ENCODE peak calls at places on chromosomes 3 and 15, in seven cellular contexts. S is omental fat pad; C is KBM-7; H is osteocyte; N is effector CD4-positive, alpha-beta T cell; I is stimulated activated effector memory CD8-positive, alpha-beta T cell treated with anti-CD3 and anti-CD28 coated beads, Interleukin-12 subunit alpha, Interleukin-12 subunit beta, amount 100 ng/mL, for 72 hours; Q is ELR. R is an unnamed sample.

GRCh38 chr3:113637756-113638155 is 58.7 kb downstream of the USF3 start:
- DNase-seq in N (no peak), H (no peak), S (no peak), I (no peak), Q (no peak), C (no peak), R (no peak)

GRCh38 chr15:43186003-43186353 is 775 bp downstream of the CCNDBP1 start:
- DNase-seq in I (no peak), Q (peak; percentile 39), H (no peak), N (no peak), C (no peak), S (no peak), R (no peak)

GRCh38 chr3:23508464-23508863 is 297.3 kb upstream of the UBE2E1 start:
- DNase-seq in N (no peak), I (no peak), S (no peak), C (no peak), H (no peak), Q (no peak), R (no peak)

GRCh38 chr3:182792901-182793662 is at the start of gene ATP11B:
- DNase-seq in H (no peak), I (peak; percentile 81), S (peak; percentile 29), N (peak; percentile 75), C (peak; percentile 73), Q (peak; percentile 76), R (no peak)

GRCh38 chr3:120218981-120219380 is 66.0 kb downstream of the GPR156 start:
- DNase-seq in C (no peak), I (no peak), Q (peak; percentile 44), S (no peak), H (no peak), N (no peak), R (no peak)

GRCh38 chr15:57153140-57153539 is 223.2 kb upstream of the CGNL1 start:
- DNase-seq in H (no peak), N (no peak), I (no peak), C (no peak), Q (peak; percentile 62), S (no peak), R (no peak)

GRCh38 chr3:26350853-26351252 is 271.7 kb upstream of the LRRC3B start:
- DNase-seq in Q (no peak), N (no peak), S (no peak), C (no peak), I (no peak), H (no peak), R (no peak)

GRCh38 chr15:39797407-39797806 is 14.8 kb upstream of the FSIP1 start:
- DNase-seq in S (no peak), C (no peak), N (no peak), Q (no peak), H (no peak), I (no peak), R (no peak)

GRCh38 chr15:66948294-66948693 is 117.1 kb upstream of the SMAD3 start:
- DNase-seq in Q (peak; percentile 71), H (no peak), C (no peak), S (no peak), I (no peak), N (no peak), R (no peak)

GRCh38 chr3:151751161-151751560 is 17.4 kb downstream of the AADACL2 start:
- DNase-seq in H (no peak), C (no peak), S (no peak), Q (no peak), I (no peak), N (no peak), R (peak; percentile 41)

GRCh38 chr15:40477703-40478269 is 7.0 kb downstream of the CHST14 start:
- DNase-seq in S (no peak), N (no peak), Q (no peak), I (no peak), C (peak; percentile 38), H (no peak), R (no peak)

GRCh38 chr15:96353931-96354730 is 23.6 kb downstream of the NR2F2 start:
- DNase-seq in C (no peak), I (no peak), H (no peak), N (no peak), S (no peak), Q (peak; percentile 54), R (no peak)

GRCh38 chr15:39592500-39592899 is 11.6 kb downstream of the THBS1 start:
- DNase-seq in I (no peak), S (no peak), Q (peak; percentile 61), N (no peak), H (no peak), C (no peak), R (no peak)

GRCh38 chr15:56831467-56831866 is 87.0 kb upstream of the TCF12 start:
- DNase-seq in Q (no peak), H (no peak), S (no peak), N (no peak), I (no peak), C (no peak), R (no peak)

GRCh38 chr3:180698760-180699270 is 19.5 kb upstream of the CCDC39 start:
- DNase-seq in H (no peak), C (no peak), I (no peak), S (no peak), Q (no peak), N (no peak), R (no peak)

GRCh38 chr3:66856555-66856954 is 141.6 kb upstream of the KBTBD8 start:
- DNase-seq in Q (no peak), S (no peak), N (no peak), I (no peak), H (no peak), C (peak; percentile 16), R (no peak)

GRCh38 chr15:94526071-94526689 is 294.8 kb downstream of the MCTP2 start:
- DNase-seq in Q (no peak), S (no peak), C (peak; percentile 10), I (no peak), N (no peak), H (no peak), R (no peak)

GRCh38 chr3:142267269-142267668 is 41.9 kb upstream of the GK5 start:
- DNase-seq in S (no peak), H (no peak), Q (no peak), C (no peak), I (no peak), N (no peak), R (no peak)

GRCh38 chr3:12070098-12070497 is 65.9 kb downstream of the SYN2 start:
- DNase-seq in H (no peak), C (no peak), N (no peak), I (no peak), Q (no peak), S (no peak), R (no peak)

GRCh38 chr3:157347577-157348303 is 88.9 kb upstream of the PTX3 start:
- DNase-seq in N (no peak), Q (peak; percentile 6), H (no peak), I (no peak), C (no peak), S (no peak), R (no peak)

GRCh38 chr3:184737641-184738518 is 26.0 kb upstream of the MAGEF1 start:
- DNase-seq in H (no peak), N (no peak), Q (peak; percentile 68), I (no peak), S (no peak), C (no peak), R (no peak)

GRCh38 chr15:40346579-40347558 is 4.0 kb upstream of the PHGR1 start:
- DNase-seq in H (no peak), I (no peak), C (no peak), N (no peak), Q (no peak), S (no peak), R (no peak)

GRCh38 chr15:27456807-27457206 is 485.8 kb downstream of the GABRG3 start:
- DNase-seq in C (no peak), N (no peak), H (no peak), I (no peak), Q (no peak), S (no peak), R (no peak)

GRCh38 chr15:25536801-25537310 is 98.0 kb upstream of the UBE3A start:
- DNase-seq in H (no peak), C (no peak), N (no peak), S (no peak), Q (no peak), I (no peak), R (no peak)

GRCh38 chr3:174397848-174398247 is 461.3 kb upstream of the NAALADL2 start:
- DNase-seq in S (no peak), H (no peak), N (no peak), Q (peak; percentile 50), I (no peak), C (peak; percentile 48), R (no peak)

GRCh38 chr3:165778456-165778855 is 58.8 kb downstream of the BCHE start:
- DNase-seq in S (no peak), C (no peak), N (no peak), I (no peak), H (no peak), Q (peak; percentile 27), R (no peak)

GRCh38 chr3:134687642-134688041 is 36.8 kb upstream of the KY start:
- DNase-seq in I (no peak), H (no peak), N (no peak), Q (no peak), S (no peak), C (no peak), R (no peak)

GRCh38 chr3:47513125-47513929 is at the start of gene ELP6:
- DNase-seq in Q (peak; percentile 95), H (peak; percentile 99), I (peak; percentile 95), C (peak; percentile 97), S (peak; percentile 89), N (peak; percentile 97), R (peak; percentile 89)

GRCh38 chr3:45870099-45870498 is 16.2 kb upstream of the CCR9 start:
- DNase-seq in Q (no peak), H (no peak), I (no peak), C (no peak), S (no peak), N (peak; percentile 57), R (no peak)

GRCh38 chr3:12716605-12717121 is 42.4 kb downstream of the TMEM40 start:
- DNase-seq in Q (no peak), S (no peak), I (no peak), H (no peak), C (peak; percentile 24), N (no peak), R (no peak)

GRCh38 chr3:119219069-119219468 is 21.6 kb downstream of the B4GALT4 start:
- DNase-seq in N (no peak), H (no peak), Q (no peak), S (no peak), I (no peak), C (no peak), R (no peak)

GRCh38 chr3:115698851-115699535 is 75.7 kb downstream of the GAP43 start:
- DNase-seq in C (no peak), H (no peak), I (no peak), S (no peak), Q (no peak), N (no peak), R (peak; percentile 41)

GRCh38 chr3:6785726-6786125 is 75.2 kb upstream of the GRM7 start:
- DNase-seq in I (no peak), N (no peak), Q (no peak), S (no peak), C (no peak), H (no peak), R (no peak)

GRCh38 chr15:89880727-89881126 is 13.1 kb downstream of the AP3S2 start:
- DNase-seq in C (no peak), I (no peak), N (no peak), Q (no peak), S (no peak), H (no peak), R (no peak)

GRCh38 chr3:171860830-171861535 is 17.8 kb downstream of the TMEM212 start:
- DNase-seq in N (no peak), Q (no peak), S (no peak), H (no peak), I (no peak), C (peak; percentile 55), R (peak; percentile 64)

GRCh38 chr3:126349071-126349470 is 8.1 kb downstream of the KLF15 start:
- DNase-seq in H (no peak), S (no peak), I (no peak), N (no peak), C (no peak), Q (no peak), R (no peak)

GRCh38 chr15:50098576-50098975 is 20.5 kb downstream of the ATP8B4 start:
- DNase-seq in C (no peak), N (no peak), H (no peak), Q (peak; percentile 12), S (no peak), I (no peak), R (no peak)

GRCh38 chr15:60729850-60730458 is 251.0 kb upstream of the ICE2 start:
- DNase-seq in H (no peak), C (no peak), Q (no peak), N (no peak), S (no peak), I (no peak), R (no peak)

R was measured in skeletal muscle cell.